ENCODE peak calls at places on chromosome 10, in six cellular contexts. A is coronary artery, I is AG10803, E is NCI-H2081, K is fibroblast of pulmonary artery, F is AG08396. C is an unnamed sample.

GRCh38 chr10:67607472-67607871 is 88.5 kb downstream of the CTNNA3 start:
- DNase-seq in I (no peak), E (no peak), A (no peak), K (peak; percentile 31), F (no peak), C (no peak)

GRCh38 chr10:71920540-71921318 is 43.5 kb upstream of the CHST3 start:
- DNase-seq in K (peak; percentile 41), A (no peak), E (no peak), F (no peak), I (no peak), C (no peak)

GRCh38 chr10:17474595-17474994 is 20.2 kb upstream of the ST8SIA6 start:
- DNase-seq in A (no peak), E (no peak), F (no peak), K (peak; percentile 24), I (no peak), C (no peak)

GRCh38 chr10:51876528-51876927 is 177.1 kb upstream of the CSTF2T start:
- DNase-seq in F (no peak), I (no peak), K (no peak), A (no peak), E (no peak), C (no peak)

GRCh38 chr10:22631646-22632278 is 82.6 kb downstream of the PIP4K2A start:
- DNase-seq in I (peak; percentile 13), K (peak; percentile 95), A (no peak), E (no peak), F (no peak), C (no peak)

GRCh38 chr10:126972622-126973414 is 67.6 kb downstream of the DOCK1 start:
- DNase-seq in K (peak; percentile 91), E (no peak), I (peak; percentile 90), F (peak; percentile 84), A (no peak), C (no peak)

GRCh38 chr10:5961405-5962100 is 15.8 kb downstream of the IL15RA start:
- DNase-seq in E (no peak), F (no peak), K (no peak), I (no peak), A (no peak), C (no peak)

GRCh38 chr10:121179006-121179405 is 327.8 kb downstream of the WDR11 start:
- DNase-seq in A (no peak), F (no peak), E (no peak), K (no peak), I (no peak), C (no peak)

GRCh38 chr10:132138596-132138995 is 48.2 kb upstream of the DPYSL4 start:
- DNase-seq in A (no peak), F (no peak), E (no peak), K (no peak), I (no peak), C (no peak)

GRCh38 chr10:31419394-31420063 is 100.5 kb downstream of the ZEB1 start:
- DNase-seq in K (peak; percentile 30), F (peak; percentile 58), A (no peak), E (no peak), I (peak; percentile 88), C (no peak)

GRCh38 chr10:50807851-50808776 is 68.4 kb downstream of the ASAH2B start:
- DNase-seq in K (peak; percentile 4), F (peak; percentile 14), E (no peak), I (peak; percentile 76), A (no peak), C (no peak)

GRCh38 chr10:1255166-1255565 is 199.0 kb downstream of the WDR37 start:
- DNase-seq in F (no peak), K (no peak), E (no peak), A (no peak), I (no peak), C (peak; percentile 44)

GRCh38 chr10:10917031-10917430 is 100.6 kb upstream of the CELF2 start:
- DNase-seq in I (no peak), F (no peak), K (no peak), A (no peak), E (no peak), C (no peak)

GRCh38 chr10:3563298-3563697 is 221.7 kb downstream of the KLF6 start:
- DNase-seq in A (no peak), F (no peak), K (no peak), E (no peak), I (no peak), C (no peak)